ENCODE peak calls at places on chromosomes 2 and 18, in eight cellular contexts. I, H, Y, G, M, V, E and A are unnamed samples.

GRCh38 chr18:76519156-76519549 is 24.1 kb upstream of the ZNF516 start:
- DNase-seq in I (no peak), H (no peak), Y (no peak), G (no peak), M (no peak), V (no peak), E (no peak), A (no peak)

GRCh38 chr2:219452361-219453317 is 18.0 kb downstream of the SPEG start:
- DNase-seq in I (peak; percentile 21), H (peak; percentile 44), Y (peak; percentile 95), G (peak; percentile 53), M (no peak), V (no peak), E (peak; percentile 63), A (peak; percentile 39)

GRCh38 chr2:210966330-210966729 is 409.9 kb downstream of the CPS1 start:
- DNase-seq in I (no peak), H (no peak), Y (no peak), G (no peak), M (no peak), V (no peak), E (no peak), A (no peak)

GRCh38 chr2:168465594-168465993 is 9.5 kb downstream of the CERS6 start:
- DNase-seq in I (no peak), H (no peak), Y (no peak), G (no peak), M (no peak), V (no peak), E (no peak), A (no peak)

GRCh38 chr18:55012041-55012440 is 52.8 kb upstream of the CCDC68 start:
- DNase-seq in I (no peak), H (no peak), Y (no peak), G (no peak), M (no peak), V (no peak), E (no peak), A (no peak)

GRCh38 chr2:9286553-9287399 is 80.2 kb downstream of the ASAP2 start:
- DNase-seq in I (no peak), H (no peak), Y (no peak), G (no peak), M (no peak), V (no peak), E (no peak), A (no peak)

GRCh38 chr2:163681765-163682164 is 54.0 kb downstream of the FIGN start:
- DNase-seq in I (peak; percentile 41), H (no peak), Y (peak; percentile 86), G (peak; percentile 49), M (no peak), V (no peak), E (no peak), A (no peak)

GRCh38 chr2:100935372-100935752 is 66.7 kb upstream of the RPL31 start:
- DNase-seq in I (no peak), H (no peak), Y (no peak), G (no peak), M (no peak), V (no peak), E (no peak), A (no peak)

GRCh38 chr2:15169326-15170038 is 391.7 kb downstream of the NBAS start:
- DNase-seq in I (no peak), H (peak; percentile 59), Y (no peak), G (no peak), M (no peak), V (no peak), E (peak; percentile 50), A (no peak)

GRCh38 chr2:80238692-80239469 is 65.7 kb downstream of the LRRTM1 start:
- DNase-seq in I (peak; percentile 7), H (peak; percentile 35), Y (no peak), G (no peak), M (no peak), V (peak; percentile 41), E (peak; percentile 24), A (peak; percentile 58)

GRCh38 chr18:75678662-75679061 is 251.2 kb upstream of the SMIM21 start:
- DNase-seq in I (no peak), H (no peak), Y (no peak), G (no peak), M (no peak), V (no peak), E (no peak), A (no peak)

GRCh38 chr2:54041135-54041534 is 70.3 kb upstream of the PSME4 start:
- DNase-seq in I (no peak), H (no peak), Y (no peak), G (no peak), M (no peak), V (no peak), E (no peak), A (no peak)

GRCh38 chr2:237235383-237236095 is 149.8 kb downstream of the COPS8 start:
- DNase-seq in I (peak; percentile 71), H (no peak), Y (peak; percentile 89), G (peak; percentile 86), M (no peak), V (peak; percentile 66), E (no peak), A (peak; percentile 31)

GRCh38 chr2:234945339-234945895 is 6.4 kb upstream of the SH3BP4 start:
- DNase-seq in I (no peak), H (no peak), Y (no peak), G (no peak), M (no peak), V (no peak), E (no peak), A (no peak)

GRCh38 chr2:99674031-99674430 is 184.2 kb upstream of the REV1 start:
- DNase-seq in I (no peak), H (no peak), Y (no peak), G (no peak), M (no peak), V (no peak), E (no peak), A (no peak)

DNA sequence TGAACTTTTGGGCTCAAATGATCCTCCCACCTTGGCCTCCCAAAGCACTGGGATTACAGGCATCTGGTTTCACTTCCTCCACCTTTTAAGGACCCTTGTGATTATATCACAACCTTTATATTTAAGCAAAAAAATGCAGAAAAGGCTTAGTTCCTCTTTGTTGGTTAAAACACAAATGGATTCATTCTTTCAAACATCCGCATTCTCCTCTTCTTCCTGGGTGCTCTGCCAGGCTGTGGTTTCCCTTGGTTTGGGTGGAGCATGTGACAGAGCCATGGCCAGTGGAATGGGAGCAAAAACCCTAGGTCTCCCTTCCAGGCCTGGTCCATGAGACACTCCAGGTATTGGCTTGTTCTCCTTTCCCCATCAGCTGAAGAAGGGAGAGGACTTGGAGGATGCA is 9.9 kb upstream of the SLC66A3 start:
- DNase-seq in I (no peak), H (no peak), Y (no peak), G (no peak), M (no peak), V (no peak), E (no peak), A (no peak)
- TF ChIP-seq EP300 in I (no peak), H (no peak), Y (no peak), G (no peak), M (no peak), V (no peak), E (no peak), A (no peak)

DNA sequence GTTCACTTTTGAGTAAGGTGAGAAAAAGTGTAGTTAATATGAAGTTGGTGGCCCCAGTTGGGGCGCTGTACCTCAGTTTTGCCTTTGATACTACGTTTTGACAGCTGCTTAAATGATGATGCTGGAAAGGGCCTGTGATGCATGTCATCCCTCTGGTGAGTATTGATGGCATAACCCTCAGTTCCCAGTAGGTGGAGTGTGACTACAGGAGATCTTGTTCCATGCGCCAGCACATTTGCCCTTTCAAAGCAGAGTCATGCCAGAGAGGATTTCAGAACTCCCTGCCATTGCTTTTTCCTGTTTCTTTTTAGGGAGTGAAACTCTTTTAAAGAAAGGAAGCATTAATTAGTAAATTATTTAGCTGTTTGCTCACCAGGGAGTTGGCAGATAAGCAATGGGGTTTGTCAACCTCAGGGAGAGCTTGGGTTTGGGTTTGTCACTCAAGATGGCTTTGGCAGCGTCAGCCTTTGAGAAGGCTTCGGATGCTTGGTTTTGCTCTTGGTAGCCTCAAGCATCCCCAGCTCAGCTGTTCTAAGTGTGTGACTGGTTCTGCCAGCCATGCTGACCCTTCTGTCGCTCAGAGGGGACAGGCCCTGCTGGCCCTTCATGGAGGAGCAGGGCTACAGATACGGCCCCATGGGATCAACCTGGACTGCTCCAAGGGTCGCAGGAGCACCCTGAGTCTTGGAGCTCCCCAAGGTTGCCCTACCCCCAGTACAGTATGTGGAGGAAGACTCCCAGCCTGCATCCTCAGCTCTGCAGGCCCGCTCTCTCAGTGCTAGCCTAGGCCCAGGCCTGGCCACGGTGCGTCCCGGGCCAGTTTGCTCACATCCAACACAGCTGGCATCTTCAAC is 29.1 kb downstream of the ARMC9 start:
- DNase-seq in I (peak; percentile 79), H (peak; percentile 83), Y (peak; percentile 88), G (peak; percentile 62), M (peak; percentile 70), V (peak; percentile 55), E (peak; percentile 85), A (peak; percentile 67)
- TF ChIP-seq EP300 in I (no peak), H (no peak), Y (no peak), G (no peak), M (no peak), V (no peak), E (no peak), A (no peak)

GRCh38 chr2:158932246-158932645 is 36.2 kb upstream of the TANC1 start:
- DNase-seq in I (no peak), H (no peak), Y (no peak), G (no peak), M (no peak), V (no peak), E (no peak), A (no peak)
- TF ChIP-seq EP300 in I (no peak), H (no peak), Y (no peak), G (no peak), M (no peak), V (no peak), E (no peak), A (no peak)

DNA sequence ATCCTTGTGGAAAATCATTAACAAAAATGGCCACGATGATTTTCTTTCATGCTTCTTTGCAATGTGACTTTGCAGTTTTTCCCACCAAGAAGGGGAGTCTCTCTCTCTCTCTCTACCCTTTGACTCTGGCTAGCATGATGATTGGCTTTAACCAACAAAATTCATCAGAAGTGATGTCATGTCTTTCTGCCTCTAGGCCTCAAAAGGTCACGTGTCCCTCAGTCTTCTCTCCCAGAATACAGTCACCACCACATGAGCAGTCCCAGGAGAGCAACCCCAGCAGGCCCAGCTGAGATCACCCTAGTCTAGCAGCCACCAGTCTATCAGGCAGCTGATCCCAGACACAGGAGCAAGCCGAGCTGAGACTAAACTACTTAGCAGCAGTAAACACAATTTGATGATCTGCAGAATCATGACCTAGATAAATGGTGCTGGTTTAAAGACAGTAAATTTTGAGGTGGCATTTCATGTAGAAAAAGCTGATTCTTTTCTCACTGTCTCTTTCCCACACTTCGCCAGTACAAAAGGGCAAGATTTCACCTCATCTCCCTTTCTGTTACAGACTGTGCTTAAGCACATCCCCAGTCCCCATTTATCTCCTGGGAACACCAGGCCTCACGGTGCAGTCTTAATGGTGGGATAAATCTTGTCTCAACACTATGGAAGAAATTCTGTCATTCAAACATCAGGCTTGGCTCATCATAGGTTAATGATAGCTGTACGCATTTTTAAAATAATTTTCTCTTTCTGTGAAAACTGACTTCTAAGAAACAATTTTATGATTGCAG is 132.7 kb downstream of the SCG2 start:
- DNase-seq in I (peak; percentile 36), H (peak; percentile 54), Y (peak; percentile 78), G (no peak), M (no peak), V (no peak), E (no peak), A (peak; percentile 10)
- TF ChIP-seq EP300 in I (no peak), H (no peak), Y (no peak), G (no peak), M (no peak), V (no peak), E (no peak), A (no peak)

GRCh38 chr2:227848146-227848545 is 23.3 kb upstream of the DAW1 start:
- DNase-seq in I (no peak), H (no peak), Y (no peak), G (no peak), M (no peak), V (no peak), E (no peak), A (no peak)
- TF ChIP-seq EP300 in I (no peak), H (no peak), Y (no peak), G (no peak), M (no peak), V (no peak), E (no peak), A (no peak)